ENCODE peak calls at places on chromosomes 4 and X, in six cellular contexts. One of them, this sample, is unnamed.

GRCh38 chr4:165872443-165873297 is at the start of gene TLL1:
- DNase-seq in GM12878: no peak
- DNase-seq in HepG2: no peak
- DNase-seq in K562: no peak
- DNase-seq in A549: peak; percentile 5
- DNase-seq in endothelial cell of umbilical vein: peak; percentile 50
- DNase-seq in this sample: no peak

GRCh38 chrX:134010690-134011089 is 25.3 kb upstream of the GPC3 start:
- DNase-seq in HepG2: no peak
- DNase-seq in A549: no peak
- DNase-seq in GM12878: no peak
- DNase-seq in endothelial cell of umbilical vein: no peak
- DNase-seq in K562: no peak
- DNase-seq in this sample: no peak

GRCh38 chr4:157072002-157072401 is 3.9 kb upstream of the GLRB start:
- DNase-seq in K562: no peak
- DNase-seq in endothelial cell of umbilical vein: peak; percentile 45
- DNase-seq in HepG2: no peak
- DNase-seq in A549: no peak
- DNase-seq in GM12878: no peak
- DNase-seq in this sample: no peak

GRCh38 chr4:109701566-109702399 is 1.5 kb downstream of the CASP6 start:
- DNase-seq in K562: peak; percentile 45
- DNase-seq in endothelial cell of umbilical vein: peak; percentile 39
- DNase-seq in HepG2: peak; percentile 25
- DNase-seq in GM12878: no peak
- DNase-seq in A549: no peak
- DNase-seq in this sample: peak; percentile 7

GRCh38 chr4:6640292-6641163 is at the start of gene MRFAP1:
- DNase-seq in HepG2: peak; percentile 86
- DNase-seq in endothelial cell of umbilical vein: peak; percentile 96
- DNase-seq in K562: peak; percentile 97
- DNase-seq in A549: peak; percentile 80
- DNase-seq in GM12878: peak; percentile 78
- DNase-seq in this sample: peak; percentile 99

GRCh38 chr4:41692717-41693345 is 55.7 kb downstream of the PHOX2B start:
- DNase-seq in GM12878: no peak
- DNase-seq in A549: peak; percentile 28
- DNase-seq in K562: peak; percentile 61
- DNase-seq in HepG2: peak; percentile 30
- DNase-seq in endothelial cell of umbilical vein: peak; percentile 58
- DNase-seq in this sample: peak; percentile 79

GRCh38 chr4:146338512-146338911 is 124.2 kb downstream of the REELD1 start:
- DNase-seq in HepG2: no peak
- DNase-seq in GM12878: no peak
- DNase-seq in K562: no peak
- DNase-seq in endothelial cell of umbilical vein: no peak
- DNase-seq in A549: no peak
- DNase-seq in this sample: no peak

GRCh38 chr4:100284302-100284701 is 94.0 kb upstream of the DDIT4L start:
- DNase-seq in GM12878: no peak
- DNase-seq in A549: no peak
- DNase-seq in HepG2: no peak
- DNase-seq in K562: no peak
- DNase-seq in endothelial cell of umbilical vein: no peak
- DNase-seq in this sample: no peak

GRCh38 chrX:70280573-70280972 is 1.4 kb upstream of the RAB41 start:
- DNase-seq in K562: no peak
- DNase-seq in endothelial cell of umbilical vein: no peak
- DNase-seq in GM12878: no peak
- DNase-seq in A549: no peak
- DNase-seq in HepG2: no peak
- DNase-seq in this sample: no peak

GRCh38 chr4:54228563-54229501 is at the start of gene PDGFRA:
- DNase-seq in A549: no peak
- DNase-seq in GM12878: no peak
- DNase-seq in endothelial cell of umbilical vein: no peak
- DNase-seq in HepG2: no peak
- DNase-seq in K562: no peak
- DNase-seq in this sample: no peak

GRCh38 chrX:150155396-150156048 is 207.6 kb upstream of the MAMLD1 start:
- DNase-seq in K562: no peak
- DNase-seq in HepG2: no peak
- DNase-seq in endothelial cell of umbilical vein: peak; percentile 15
- DNase-seq in A549: peak; percentile 28
- DNase-seq in GM12878: no peak
- DNase-seq in this sample: no peak

GRCh38 chr4:171966356-171966755 is 153.2 kb downstream of the GALNTL6 start:
- DNase-seq in A549: no peak
- DNase-seq in K562: no peak
- DNase-seq in endothelial cell of umbilical vein: no peak
- DNase-seq in HepG2: no peak
- DNase-seq in GM12878: no peak
- DNase-seq in this sample: no peak

GRCh38 chrX:40278340-40279090 is 180.8 kb upstream of the BCOR start:
- DNase-seq in HepG2: no peak
- DNase-seq in endothelial cell of umbilical vein: no peak
- DNase-seq in GM12878: no peak
- DNase-seq in K562: no peak
- DNase-seq in A549: no peak
- DNase-seq in this sample: no peak

GRCh38 chr4:123562994-123563745 is 166.6 kb downstream of the SPRY1 start:
- DNase-seq in HepG2: no peak
- DNase-seq in K562: no peak
- DNase-seq in GM12878: no peak
- DNase-seq in A549: no peak
- DNase-seq in endothelial cell of umbilical vein: no peak
- DNase-seq in this sample: no peak

GRCh38 chrX:106752101-106752678 is 25.7 kb downstream of the RNF128 start:
- DNase-seq in endothelial cell of umbilical vein: no peak
- DNase-seq in A549: no peak
- DNase-seq in K562: no peak
- DNase-seq in HepG2: no peak
- DNase-seq in GM12878: no peak
- DNase-seq in this sample: peak; percentile 0

GRCh38 chr4:56181140-56181950 is 205.9 kb downstream of the AASDH start:
- DNase-seq in GM12878: no peak
- DNase-seq in endothelial cell of umbilical vein: no peak
- DNase-seq in HepG2: no peak
- DNase-seq in K562: peak; percentile 33
- DNase-seq in A549: no peak
- DNase-seq in this sample: peak; percentile 92

GRCh38 chrX:103396186-103396585 is 19.8 kb downstream of the BEX3 start:
- DNase-seq in endothelial cell of umbilical vein: peak; percentile 37
- DNase-seq in GM12878: no peak
- DNase-seq in A549: no peak
- DNase-seq in K562: no peak
- DNase-seq in HepG2: no peak
- DNase-seq in this sample: no peak

GRCh38 chr4:15918484-15919129 is 19.9 kb downstream of the FGFBP1 start:
- DNase-seq in GM12878: no peak
- DNase-seq in endothelial cell of umbilical vein: no peak
- DNase-seq in HepG2: no peak
- DNase-seq in A549: no peak
- DNase-seq in K562: no peak
- DNase-seq in this sample: no peak

GRCh38 chrX:38627683-38628082 is 66.3 kb downstream of the TSPAN7 start:
- DNase-seq in GM12878: no peak
- DNase-seq in HepG2: peak; percentile 45
- DNase-seq in A549: no peak
- DNase-seq in endothelial cell of umbilical vein: peak; percentile 29
- DNase-seq in K562: peak; percentile 68
- DNase-seq in this sample: peak; percentile 63

GRCh38 chr4:98887137-98887536 is 41.8 kb downstream of the EIF4E start:
- DNase-seq in HepG2: no peak
- DNase-seq in K562: no peak
- DNase-seq in GM12878: no peak
- DNase-seq in endothelial cell of umbilical vein: no peak
- DNase-seq in A549: no peak
- DNase-seq in this sample: no peak

GRCh38 chrX:107857815-107858214 is 32.1 kb downstream of the MID2 start:
- DNase-seq in HepG2: no peak
- DNase-seq in K562: no peak
- DNase-seq in endothelial cell of umbilical vein: no peak
- DNase-seq in A549: no peak
- DNase-seq in GM12878: no peak
- DNase-seq in this sample: no peak

GRCh38 chr4:72489267-72489666 is 79.8 kb downstream of the ADAMTS3 start:
- DNase-seq in A549: no peak
- DNase-seq in endothelial cell of umbilical vein: no peak
- DNase-seq in GM12878: no peak
- DNase-seq in K562: no peak
- DNase-seq in HepG2: no peak
- DNase-seq in this sample: no peak

DNA sequence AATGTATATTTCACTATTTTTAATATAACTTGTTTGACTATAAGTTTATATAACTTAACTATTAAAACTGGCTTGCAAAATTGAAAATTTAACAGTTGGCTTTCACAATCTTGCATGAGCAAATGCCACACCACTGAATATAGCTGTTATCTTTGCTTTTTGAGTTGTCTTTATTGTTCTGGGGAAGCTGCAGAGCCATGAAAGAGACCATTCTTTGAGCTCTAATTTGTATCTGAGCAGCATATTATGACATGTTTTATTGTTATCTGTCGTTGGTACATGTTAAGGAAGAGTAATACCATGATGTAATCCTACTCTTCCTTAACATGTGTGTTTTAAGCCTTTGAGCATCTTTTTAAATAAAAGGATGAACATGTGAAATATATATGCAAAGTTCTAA is 97.2 kb upstream of the ANK2 start:
- DNase-seq in K562: no peak
- DNase-seq in GM12878: no peak
- DNase-seq in HepG2: no peak
- DNase-seq in endothelial cell of umbilical vein: no peak
- DNase-seq in A549: no peak
- DNase-seq in this sample: no peak
- H3K4me3 ChIP-seq in K562: no peak overlapping the region
- H3K4me3 ChIP-seq in GM12878: no peak overlapping the region
- H3K4me3 ChIP-seq in HepG2: no peak overlapping the region
- H3K4me3 ChIP-seq in endothelial cell of umbilical vein: no peak overlapping the region
- H3K4me3 ChIP-seq in A549: no peak overlapping the region
- H3K4me3 ChIP-seq in this sample: no peak overlapping the region

DNA sequence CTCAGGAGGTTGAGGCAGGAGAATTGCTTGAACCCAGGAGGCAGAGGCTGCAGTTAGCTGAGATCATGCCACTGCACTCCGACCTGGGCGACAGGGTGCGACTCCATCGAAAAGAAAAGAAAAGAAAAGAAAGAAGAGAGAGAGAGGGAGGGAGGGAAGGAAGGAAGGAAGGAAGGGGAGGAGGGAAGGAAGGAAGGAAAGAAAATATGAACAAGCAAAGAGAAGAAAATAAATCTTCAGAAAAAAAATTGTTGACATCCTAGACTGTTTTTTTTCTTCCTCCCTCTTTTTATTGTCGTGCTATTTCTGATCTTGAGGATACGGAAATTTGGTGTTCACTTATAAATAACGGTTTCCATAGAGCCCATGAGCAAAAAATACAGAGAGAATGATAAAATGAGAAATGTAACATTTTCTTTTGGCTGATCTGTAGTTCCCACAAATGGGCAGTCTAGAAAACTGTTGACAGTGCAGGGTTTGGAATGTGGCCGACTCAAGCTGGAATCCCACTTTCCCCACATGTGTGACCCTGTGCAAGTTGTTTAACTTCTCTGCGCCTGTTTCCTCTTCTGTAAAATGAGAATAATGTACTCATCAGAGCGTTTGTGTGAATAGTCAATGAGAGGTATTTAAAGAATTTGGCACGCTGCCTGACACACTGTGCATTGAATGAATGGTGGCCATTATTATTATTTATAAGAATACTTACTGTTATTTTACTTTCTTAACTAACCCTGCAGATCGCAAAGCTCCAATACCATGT is 19.4 kb downstream of the SORBS2 start:
- DNase-seq in HepG2: peak; percentile 95
- DNase-seq in A549: no peak
- DNase-seq in K562: no peak
- DNase-seq in GM12878: no peak
- DNase-seq in endothelial cell of umbilical vein: peak; percentile 99
- DNase-seq in this sample: no peak
- TF ChIP-seq MYC in HepG2: no peak
- TF ChIP-seq MYC in A549: no peak
- TF ChIP-seq MYC in K562: no peak
- TF ChIP-seq MYC in GM12878: no peak
- TF ChIP-seq MYC in endothelial cell of umbilical vein: peak; percentile 15
- TF ChIP-seq MYC in this sample: no peak

GRCh38 chr4:121822047-121822446 is 1.6 kb downstream of the CCNA2 start:
- DNase-seq in K562: no peak
- DNase-seq in HepG2: no peak
- DNase-seq in endothelial cell of umbilical vein: no peak
- DNase-seq in GM12878: no peak
- DNase-seq in A549: no peak
- DNase-seq in this sample: no peak

GRCh38 chr4:121824171-121824527 is 466 bp upstream of the CCNA2 start:
- DNase-seq in endothelial cell of umbilical vein: no peak
- DNase-seq in A549: no peak
- DNase-seq in HepG2: no peak
- DNase-seq in GM12878: no peak
- DNase-seq in K562: no peak
- DNase-seq in this sample: no peak

GRCh38 chr4:121824950-121825349 is 1.3 kb upstream of the CCNA2 start:
- DNase-seq in GM12878: no peak
- DNase-seq in endothelial cell of umbilical vein: no peak
- DNase-seq in HepG2: no peak
- DNase-seq in A549: no peak
- DNase-seq in K562: no peak
- DNase-seq in this sample: no peak

GRCh38 chr4:121822796-121823504 is 733 bp downstream of the CCNA2 start:
- DNase-seq in endothelial cell of umbilical vein: peak; percentile 39
- DNase-seq in HepG2: peak; percentile 64
- DNase-seq in A549: peak; percentile 23
- DNase-seq in GM12878: no peak
- DNase-seq in K562: peak; percentile 84
- DNase-seq in this sample: peak; percentile 68

DNA sequence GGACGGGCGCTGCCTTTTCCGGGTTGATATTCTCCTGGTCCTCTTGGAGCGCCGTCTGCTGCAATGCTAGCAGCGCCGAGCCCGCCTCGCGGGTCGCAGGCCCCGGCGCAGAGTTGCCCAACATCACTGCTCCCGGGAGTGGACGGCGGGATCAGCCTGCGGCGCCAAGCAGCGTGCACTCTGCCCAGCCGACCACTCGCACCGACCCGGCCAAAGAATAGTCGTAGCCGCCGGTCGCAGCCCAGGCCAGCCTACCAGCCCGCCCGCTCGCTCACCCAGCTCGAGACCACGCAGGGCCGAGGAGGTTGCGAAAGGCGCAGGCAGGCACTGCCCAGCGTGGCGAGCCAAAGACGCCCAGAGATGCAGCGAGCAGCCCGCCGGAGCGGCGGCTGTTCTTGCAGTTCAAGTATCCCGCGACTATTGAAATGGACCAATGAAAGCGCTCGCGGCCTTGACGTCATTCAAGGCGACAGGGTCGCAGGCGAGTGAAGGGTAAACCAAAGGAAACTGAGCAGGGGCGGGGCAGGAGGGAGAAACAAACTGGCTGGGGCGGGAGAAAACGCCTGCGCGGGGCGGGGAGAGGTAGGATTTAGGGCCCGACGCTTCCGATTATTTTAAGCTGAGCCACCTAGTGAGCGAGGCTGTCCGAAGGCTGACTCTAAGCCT is at the start of gene CCNA2:
- DNase-seq in GM12878: peak; percentile 83
- DNase-seq in A549: peak; percentile 82
- DNase-seq in K562: peak; percentile 99
- DNase-seq in HepG2: peak; percentile 95
- DNase-seq in endothelial cell of umbilical vein: peak; percentile 95
- DNase-seq in this sample: peak; percentile 98
- TF ChIP-seq POLR2A in GM12878: peak; percentile 95
- TF ChIP-seq POLR2A in A549: no peak
- TF ChIP-seq POLR2A in K562: peak; percentile 95
- TF ChIP-seq POLR2A in HepG2: peak; percentile 81
- TF ChIP-seq POLR2A in endothelial cell of umbilical vein: peak; percentile 73
- TF ChIP-seq POLR2A in this sample: peak; percentile 66

GRCh38 chr4:68271851-68272756 is 26.6 kb upstream of the TMPRSS11B start:
- DNase-seq in HepG2: peak; percentile 56
- DNase-seq in K562: peak; percentile 57
- DNase-seq in A549: peak; percentile 24
- DNase-seq in endothelial cell of umbilical vein: peak; percentile 73
- DNase-seq in GM12878: no peak
- DNase-seq in this sample: peak; percentile 41
- H3K4me3 ChIP-seq in HepG2: no peak overlapping the region
- H3K4me3 ChIP-seq in K562: no peak overlapping the region
- H3K4me3 ChIP-seq in A549: no peak overlapping the region
- H3K4me3 ChIP-seq in endothelial cell of umbilical vein: no peak overlapping the region
- H3K4me3 ChIP-seq in GM12878: no peak overlapping the region
- H3K4me3 ChIP-seq in this sample: no peak overlapping the region

This sample was measured in NB4.